ENCODE peak calls at places on chromosomes 3 and 15, in eight cellular contexts. B is HCT116, H is fibroblast of pulmonary artery, A is AG04450, X is pancreas, P is OCI-LY7, F is fibroblast of mammary gland, M is left ventricle myocardium inferior. D is an unnamed sample.

GRCh38 chr3:150147776-150148175 is 177.1 kb upstream of the PFN2 start:
- DNase-seq in X (no peak), P (no peak), H (peak), M (no peak), A (peak), B (no peak), F (peak), D (no peak)

GRCh38 chr15:51760805-51761204 is 9.4 kb downstream of the TMOD2 start:
- DNase-seq in B (no peak), F (no peak), M (no peak), A (no peak), H (no peak), X (no peak), P (no peak), D (no peak)

GRCh38 chr3:113844622-113845222 is 6.1 kb downstream of the GRAMD1C start:
- DNase-seq in A (no peak), P (peak), M (no peak), F (peak), X (no peak), B (no peak), H (peak), D (no peak)

GRCh38 chr3:54065140-54065539 is 57.2 kb upstream of the CACNA2D3 start:
- DNase-seq in H (no peak), B (no peak), P (no peak), X (no peak), A (no peak), F (no peak), M (no peak), D (no peak)

GRCh38 chr15:75069301-75069925 is 46.0 kb downstream of the PPCDC start:
- DNase-seq in B (no peak), M (no peak), F (no peak), X (no peak), H (no peak), A (no peak), P (peak), D (no peak)

GRCh38 chr3:53044371-53045106 is 1.3 kb downstream of the SFMBT1 start:
- DNase-seq in B (no peak), F (peak), M (no peak), H (peak), A (no peak), X (peak), P (peak), D (no peak)

GRCh38 chr15:91926871-91927270 is 73.4 kb downstream of the SLCO3A1 start:
- DNase-seq in P (no peak), H (peak), X (no peak), A (no peak), M (no peak), B (no peak), F (peak), D (no peak)

GRCh38 chr3:134883697-134884385 is 88.8 kb downstream of the EPHB1 start:
- DNase-seq in P (no peak), H (no peak), M (no peak), F (peak), X (no peak), A (no peak), B (no peak), D (no peak)

GRCh38 chr3:18847583-18848197 is 300.6 kb upstream of the KCNH8 start:
- DNase-seq in H (no peak), F (no peak), M (no peak), B (peak), P (peak), A (no peak), X (no peak), D (no peak)

GRCh38 chr3:144096016-144096415 is 124.4 kb downstream of the DIPK2A start:
- DNase-seq in A (no peak), F (no peak), P (no peak), B (no peak), H (no peak), M (no peak), X (no peak), D (no peak)

GRCh38 chr3:38834110-38834509 is 18.1 kb upstream of the SCN10A start:
- DNase-seq in B (peak), A (peak), M (peak), H (peak), X (no peak), F (peak), P (no peak), D (peak)

GRCh38 chr3:133890037-133890436 is 5.6 kb downstream of the RAB6B start:
- DNase-seq in A (no peak), F (no peak), P (no peak), H (no peak), X (no peak), B (no peak), M (no peak), D (no peak)

GRCh38 chr15:100338971-100339444 is 2.8 kb downstream of the ADAMTS17 start:
- DNase-seq in P (peak), F (peak), M (no peak), A (no peak), H (peak), X (peak), B (peak), D (peak)

GRCh38 chr3:57910988-57911387 is 97.2 kb upstream of the FLNB start:
- DNase-seq in H (peak), M (no peak), A (no peak), B (peak), P (peak), F (no peak), X (no peak), D (no peak)

GRCh38 chr15:85579957-85580694 is 199.7 kb downstream of the AKAP13 start:
- DNase-seq in M (peak), P (no peak), F (peak), A (no peak), B (no peak), X (peak), H (peak), D (no peak)

GRCh38 chr3:151219056-151219455 is 16.0 kb upstream of the GPR171 start:
- DNase-seq in P (no peak), A (no peak), M (no peak), F (peak), H (peak), B (peak), X (no peak), D (no peak)

GRCh38 chr3:176120507-176120906 is 1076.8 kb downstream of the TBL1XR1 start:
- DNase-seq in P (no peak), X (no peak), B (no peak), F (no peak), A (no peak), H (no peak), M (no peak), D (no peak)

GRCh38 chr3:138180375-138181029 is 5.8 kb upstream of the DBR1 start:
- DNase-seq in X (no peak), H (peak), A (no peak), B (peak), P (peak), M (no peak), F (peak), D (no peak)

GRCh38 chr15:39874890-39875549 is 45.0 kb downstream of the GPR176 start:
- DNase-seq in A (no peak), P (peak), B (peak), M (no peak), X (peak), H (peak), F (peak), D (no peak)

GRCh38 chr3:185813691-185814215 is 11.1 kb downstream of the IGF2BP2 start:
- DNase-seq in H (peak), P (no peak), X (no peak), F (peak), M (no peak), B (no peak), A (peak), D (no peak)

GRCh38 chr3:134148534-134148933 is 102.1 kb downstream of the RYK start:
- DNase-seq in P (no peak), B (no peak), X (no peak), A (no peak), F (peak), H (no peak), M (no peak), D (no peak)

GRCh38 chr3:186705882-186706780 is 11.0 kb upstream of the KNG1 start:
- DNase-seq in F (no peak), M (no peak), A (no peak), H (no peak), B (no peak), X (no peak), P (no peak), D (no peak)

GRCh38 chr3:22377421-22377820 is 626.4 kb upstream of the ZNF385D start:
- DNase-seq in X (no peak), P (no peak), F (peak), A (no peak), B (no peak), M (no peak), H (peak), D (no peak)

GRCh38 chr3:158761350-158761749 is 29.1 kb upstream of the RARRES1 start:
- DNase-seq in B (no peak), A (no peak), H (no peak), X (no peak), P (no peak), F (no peak), M (no peak), D (no peak)

GRCh38 chr15:76206325-76206976 is 104.8 kb downstream of the ETFA start:
- DNase-seq in M (peak), X (peak), A (no peak), H (peak), B (no peak), F (peak), P (no peak), D (no peak)

GRCh38 chr3:180306691-180307090 is 270.0 kb upstream of the PEX5L start:
- DNase-seq in M (no peak), A (no peak), X (peak), H (no peak), B (no peak), F (peak), P (no peak), D (no peak)

GRCh38 chr3:171286580-171287249 is 173.5 kb downstream of the TNIK start:
- DNase-seq in M (no peak), H (peak), X (no peak), F (peak), B (no peak), P (no peak), A (no peak), D (no peak)

GRCh38 chr3:4722103-4722502 is 229.0 kb downstream of the ITPR1 start:
- DNase-seq in H (peak), X (peak), P (no peak), M (no peak), B (peak), A (no peak), F (peak), D (no peak)

GRCh38 chr3:196989721-196990262 is 21.2 kb upstream of the PIGZ start:
- DNase-seq in P (no peak), H (no peak), B (no peak), M (peak), F (peak), X (no peak), A (no peak), D (no peak)

GRCh38 chr3:196994056-196994455 is 25.4 kb upstream of the PIGZ start:
- DNase-seq in M (no peak), B (no peak), X (no peak), A (no peak), P (no peak), F (no peak), H (no peak), D (no peak)

GRCh38 chr3:196992461-196993065 is 23.9 kb upstream of the PIGZ start:
- DNase-seq in B (no peak), H (no peak), A (no peak), F (no peak), P (no peak), M (peak), X (no peak), D (no peak)

GRCh38 chr3:196990654-196991053 is 22.0 kb upstream of the PIGZ start:
- DNase-seq in M (peak), F (no peak), X (no peak), A (no peak), P (no peak), H (no peak), B (no peak), D (no peak)

GRCh38 chr3:196991581-196992460 is 23.2 kb upstream of the PIGZ start:
- DNase-seq in H (no peak), B (no peak), X (no peak), A (no peak), P (no peak), F (no peak), M (peak), D (no peak)
- TF ChIP-seq CTCF in H (no peak), B (no peak), X (no peak), A (no peak), P (no peak), F (no peak), M (no peak), D (no peak)

DNA sequence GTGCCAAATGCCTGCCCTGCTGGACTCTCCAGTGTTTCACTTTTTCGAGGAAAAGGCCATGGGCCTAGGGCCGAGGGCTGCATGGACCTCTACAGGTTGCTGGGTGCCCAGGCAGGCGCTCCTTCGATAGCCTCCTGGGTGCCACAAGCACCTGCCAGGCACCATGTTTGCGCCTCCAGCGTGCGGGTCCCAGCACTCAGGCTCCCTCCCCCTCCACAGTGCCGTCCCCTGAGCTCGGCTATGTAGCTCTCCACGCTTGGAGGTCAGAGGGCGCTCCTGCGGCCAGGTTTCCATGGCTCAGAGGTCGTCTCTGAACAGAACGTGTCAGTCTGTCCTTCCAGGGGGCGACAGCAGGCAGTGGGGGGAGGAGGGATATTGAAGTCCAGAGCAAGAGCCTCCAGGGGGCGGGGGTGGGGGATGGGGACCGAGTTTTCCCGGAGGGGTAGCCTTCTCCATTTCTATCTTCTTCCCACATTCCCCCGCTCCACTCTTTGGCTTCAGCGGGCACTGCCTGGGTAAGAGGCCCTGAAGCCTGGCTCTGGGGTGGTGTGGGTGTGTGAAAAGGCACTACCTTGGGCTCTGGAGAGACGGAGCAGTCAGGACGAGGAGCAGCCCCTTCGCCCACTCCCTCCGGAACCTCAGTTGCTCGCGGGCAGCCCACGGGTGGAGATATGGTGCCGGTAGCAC is 3.6 kb downstream of the ONECUT1 start:
- DNase-seq in A (no peak), M (no peak), H (no peak), X (peak), B (no peak), P (no peak), F (no peak), D (no peak)
- H3K4me3 ChIP-seq in A (no peak), M (no peak), H (no peak), X (peak), B (no peak), P (no peak), F (no peak), D (no peak)

DNA sequence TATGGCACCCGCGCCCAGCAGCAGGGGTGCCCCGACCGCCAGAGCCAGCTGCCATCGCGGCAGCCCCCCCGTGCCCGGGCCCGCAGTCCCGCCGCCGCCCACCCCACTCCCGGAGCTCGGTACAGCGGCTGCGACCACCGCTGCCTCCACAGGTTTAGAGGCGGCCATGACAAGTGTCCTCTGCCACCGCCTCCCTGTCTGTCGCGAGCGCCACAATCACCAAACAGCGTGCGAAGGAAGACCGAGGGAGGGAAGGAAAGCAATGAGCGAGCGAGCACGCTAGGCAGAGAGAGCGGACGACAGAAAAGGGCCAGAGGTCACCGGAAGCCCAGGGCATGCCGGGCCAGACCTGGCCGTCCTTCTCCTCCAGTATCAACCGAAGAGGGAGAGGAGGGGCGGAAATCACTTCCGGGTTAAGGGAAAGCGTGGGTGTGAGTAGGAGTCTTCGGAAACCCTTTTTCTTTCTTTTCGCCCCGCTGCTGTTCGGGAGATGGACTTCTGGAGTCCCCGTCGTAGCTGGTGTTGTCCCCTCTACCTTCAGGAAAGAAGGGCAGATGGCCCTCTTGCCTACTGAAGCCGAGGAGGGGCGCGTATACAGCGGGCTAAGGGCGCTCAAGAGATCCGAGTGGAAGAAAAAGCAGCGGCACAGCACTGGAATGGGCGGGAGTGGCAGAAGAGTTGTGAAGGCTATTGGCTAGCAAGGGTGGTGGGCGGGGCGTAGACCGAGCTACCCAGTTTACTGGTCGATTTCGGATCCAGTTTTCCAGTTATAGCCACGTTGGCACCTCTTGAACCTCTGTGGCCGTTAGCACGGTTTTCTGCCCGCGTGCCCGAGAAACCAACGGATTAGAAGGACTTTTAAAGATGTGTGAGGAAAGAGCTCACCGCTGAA is at the start of the genes LNP1 and TOMM70:
- DNase-seq in B (peak), M (peak), P (peak), H (peak), X (peak), A (peak), F (peak), D (peak)
- TF ChIP-seq CTCF in B (no peak), M (no peak), P (no peak), H (no peak), X (no peak), A (no peak), F (no peak), D (no peak)

DNA sequence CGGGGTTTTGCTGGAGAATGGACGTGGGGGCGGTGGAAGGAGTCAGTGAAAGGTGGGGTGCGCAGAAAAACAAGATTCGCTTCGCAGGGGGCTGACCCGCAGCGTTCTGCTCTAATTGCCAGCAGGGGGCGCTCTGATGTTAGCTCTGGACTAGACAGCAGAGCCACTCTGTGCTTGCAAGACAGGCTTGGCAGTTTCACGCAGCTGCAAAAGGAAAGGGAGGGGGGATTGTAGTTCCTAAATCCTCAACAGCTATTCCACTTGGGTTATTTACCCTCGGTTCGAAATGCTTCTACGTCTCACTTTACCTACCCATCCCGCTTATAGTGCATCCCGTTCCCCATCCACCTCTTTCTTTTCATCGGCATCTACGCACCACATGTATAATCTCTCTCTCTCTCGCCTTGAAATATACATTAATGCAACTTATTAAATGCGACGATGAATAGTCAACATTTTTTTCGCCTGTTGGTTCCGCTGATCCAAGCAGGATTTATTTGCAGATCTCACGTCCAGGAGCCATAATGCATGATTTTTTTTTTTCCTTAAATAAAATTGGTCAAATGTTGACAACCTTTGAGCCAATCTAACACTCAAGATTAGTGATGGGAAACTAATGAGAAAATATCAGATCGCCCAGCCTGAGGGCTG is 216.5 kb downstream of the MEIS2 start:
- DNase-seq in P (peak), M (peak), A (peak), H (peak), F (peak), X (peak), B (peak), D (peak)
- H3K4me3 ChIP-seq in P (no peak), M (peak), A (peak), H (peak), F (peak), X (no peak), B (no peak), D (peak)

GRCh38 chr3:28268989-28269388 is 27.6 kb downstream of the CMC1 start:
- DNase-seq in H (no peak), P (peak), F (no peak), B (no peak), M (no peak), X (no peak), A (no peak), D (no peak)

GRCh38 chr3:28273837-28274236 is 32.4 kb downstream of the CMC1 start:
- DNase-seq in A (no peak), M (no peak), P (no peak), X (no peak), H (no peak), B (no peak), F (no peak), D (no peak)

GRCh38 chr3:28267984-28268849 is 26.8 kb downstream of the CMC1 start:
- DNase-seq in A (no peak), H (no peak), P (no peak), X (peak), B (no peak), F (no peak), M (no peak), D (no peak)
- TF ChIP-seq CTCF in A (no peak), H (no peak), P (no peak), X (no peak), B (no peak), F (no peak), M (no peak), D (no peak)

GRCh38 chr3:49131576-49131975 is 1.3 kb downstream of the LAMB2 start:
- DNase-seq in M (no peak), B (no peak), H (no peak), X (no peak), A (no peak), P (no peak), F (no peak), D (no peak)
- H3K4me3 ChIP-seq in M (peak), B (peak), H (peak), X (no peak), A (peak), P (no peak), F (peak), D (peak)

DNA sequence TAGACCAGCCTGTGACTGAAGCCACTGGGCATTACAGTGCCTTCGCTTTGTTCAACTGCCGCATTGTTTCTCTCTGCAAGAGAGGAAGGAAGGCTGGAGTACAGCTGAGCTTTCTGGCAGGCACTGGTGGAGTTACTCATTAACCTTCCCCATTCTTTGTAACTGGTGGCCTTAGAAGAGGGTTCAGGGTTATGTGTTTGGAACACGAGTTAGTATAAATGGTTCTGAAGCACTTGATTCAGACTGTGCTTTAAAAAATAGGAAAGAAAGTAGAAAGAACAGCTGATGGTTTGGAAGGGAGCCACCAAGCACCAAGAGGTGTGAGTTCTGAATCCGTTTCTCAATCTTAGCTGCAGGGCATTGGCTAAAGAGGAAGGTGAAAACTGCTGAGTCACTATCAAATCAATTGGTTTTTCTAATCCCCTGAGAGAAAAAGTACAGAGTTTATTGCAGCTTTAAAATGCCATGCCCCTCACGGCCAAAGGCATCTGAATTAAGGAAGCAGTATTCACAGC is 3.7 kb downstream of the HGD start:
- DNase-seq in P (peak), B (no peak), M (no peak), X (peak), H (peak), F (peak), A (peak), D (peak)
- TF ChIP-seq CTCF in P (no peak), B (no peak), M (no peak), X (no peak), H (no peak), F (no peak), A (no peak), D (no peak)

D was measured in HFF-Myc.